ENCODE peak calls at places on chromosomes 2 and 18, in four cellular contexts. One of them, this sample, is unnamed.

GRCh38 chr18:62973689-62974088 is 258.3 kb downstream of the PHLPP1 start:
- DNase-seq in BE2C: no peak
- DNase-seq in T-helper 2 cell: no peak
- DNase-seq in HT-29: no peak
- DNase-seq in this sample: no peak

GRCh38 chr2:12432985-12433640 is 283.6 kb upstream of the TRIB2 start:
- DNase-seq in HT-29: no peak
- DNase-seq in T-helper 2 cell: no peak
- DNase-seq in BE2C: no peak
- DNase-seq in this sample: no peak

GRCh38 chr18:61702007-61702406 is 190.8 kb downstream of the RNF152 start:
- DNase-seq in T-helper 2 cell: no peak
- DNase-seq in HT-29: no peak
- DNase-seq in BE2C: no peak
- DNase-seq in this sample: no peak

GRCh38 chr18:48934708-48935432 is 15.9 kb downstream of the SMAD7 start:
- DNase-seq in HT-29: no peak
- DNase-seq in BE2C: no peak
- DNase-seq in T-helper 2 cell: peak
- DNase-seq in this sample: no peak

GRCh38 chr2:84919885-84920580 is 14.6 kb downstream of the TMSB10 start:
- DNase-seq in BE2C: no peak
- DNase-seq in HT-29: peak
- DNase-seq in T-helper 2 cell: no peak
- DNase-seq in this sample: peak

GRCh38 chr18:63762518-63762917 is 12.7 kb upstream of the SERPINB7 start:
- DNase-seq in BE2C: no peak
- DNase-seq in HT-29: no peak
- DNase-seq in T-helper 2 cell: no peak
- DNase-seq in this sample: peak

GRCh38 chr2:42110287-42110973 is 58.7 kb upstream of the EML4 start:
- DNase-seq in BE2C: peak
- DNase-seq in T-helper 2 cell: no peak
- DNase-seq in HT-29: no peak
- DNase-seq in this sample: no peak

GRCh38 chr18:12231986-12232385 is 22.2 kb upstream of the CIDEA start:
- DNase-seq in HT-29: no peak
- DNase-seq in BE2C: no peak
- DNase-seq in T-helper 2 cell: no peak
- DNase-seq in this sample: no peak

GRCh38 chr2:68366083-68366560 is 1.0 kb downstream of the PLEK start:
- DNase-seq in HT-29: no peak
- DNase-seq in BE2C: no peak
- DNase-seq in T-helper 2 cell: peak
- DNase-seq in this sample: no peak

GRCh38 chr2:198242093-198242492 is 437.7 kb downstream of the PLCL1 start:
- DNase-seq in T-helper 2 cell: no peak
- DNase-seq in HT-29: no peak
- DNase-seq in BE2C: no peak
- DNase-seq in this sample: no peak

GRCh38 chr2:234861841-234862735 is 89.7 kb upstream of the SH3BP4 start:
- DNase-seq in T-helper 2 cell: no peak
- DNase-seq in BE2C: no peak
- DNase-seq in HT-29: no peak
- DNase-seq in this sample: no peak

This sample was measured in T1000.